ENCODE peak calls at places on chromosome 22, in eight cellular contexts. P is IMR-90, M is transverse colon, Z is sigmoid colon, S is prostate gland, Y is esophagus squamous epithelium, Q is ovary, N is uterus. K is an unnamed sample.

GRCh38 chr22:11627436-11627797 is 3900.6 kb upstream of the OR11H1 start:
- DNase-seq in P (no peak), M (no peak), Z (no peak), S (no peak), Y (no peak), Q (no peak), N (no peak), K (no peak)

GRCh38 chr22:44497218-44497903 is 672 bp downstream of the RTL6 start:
- DNase-seq in P (peak; percentile 34), M (peak; percentile 18), Z (peak; percentile 72), S (no peak), Y (no peak), Q (peak; percentile 55), N (no peak), K (no peak)

GRCh38 chr22:20752873-20753272 is 21.0 kb upstream of the SERPIND1 start:
- DNase-seq in P (no peak), M (no peak), Z (no peak), S (no peak), Y (no peak), Q (no peak), N (no peak), K (no peak)

GRCh38 chr22:30009478-30009877 is 70.8 kb upstream of the HORMAD2 start:
- DNase-seq in P (no peak), M (no peak), Z (no peak), S (no peak), Y (no peak), Q (no peak), N (no peak), K (no peak)

GRCh38 chr22:30514252-30514651 is 8.8 kb upstream of the SEC14L4 start:
- DNase-seq in P (no peak), M (no peak), Z (no peak), S (no peak), Y (no peak), Q (no peak), N (no peak), K (no peak)

GRCh38 chr22:30261134-30261533 is 5.5 kb downstream of the OSM start:
- DNase-seq in P (no peak), M (no peak), Z (no peak), S (no peak), Y (no peak), Q (no peak), N (no peak), K (peak; percentile 26)

GRCh38 chr22:23242473-23243001 is 62.2 kb downstream of the BCR start:
- DNase-seq in P (peak; percentile 46), M (no peak), Z (no peak), S (no peak), Y (no peak), Q (no peak), N (no peak), K (no peak)

GRCh38 chr22:50192056-50192824 is 6.5 kb downstream of the TRABD start:
- DNase-seq in P (peak; percentile 19), M (no peak), Z (no peak), S (peak; percentile 66), Y (no peak), Q (no peak), N (no peak), K (no peak)

GRCh38 chr22:18067121-18067520 is 10.7 kb upstream of the PEX26 start:
- DNase-seq in P (no peak), M (no peak), Z (no peak), S (no peak), Y (no peak), Q (no peak), N (no peak), K (no peak)

GRCh38 chr22:26452236-26453016 is 23.4 kb downstream of the ASPHD2 start:
- DNase-seq in P (no peak), M (no peak), Z (no peak), S (no peak), Y (no peak), Q (no peak), N (no peak), K (no peak)

GRCh38 chr22:30250713-30251267 is 4.2 kb upstream of the LIF start:
- DNase-seq in P (peak; percentile 86), M (no peak), Z (no peak), S (no peak), Y (no peak), Q (no peak), N (no peak), K (no peak)

GRCh38 chr22:50640857-50641647 is 13.1 kb upstream of the ARSA start:
- DNase-seq in P (no peak), M (no peak), Z (no peak), S (no peak), Y (no peak), Q (no peak), N (no peak), K (no peak)

GRCh38 chr22:50506611-50507420 is 686 bp downstream of the LMF2 start:
- DNase-seq in P (no peak), M (no peak), Z (peak; percentile 82), S (no peak), Y (no peak), Q (peak; percentile 74), N (no peak), K (peak; percentile 60)

GRCh38 chr22:49718396-49718795 is 109.3 kb downstream of the BRD1 start:
- DNase-seq in P (no peak), M (no peak), Z (no peak), S (no peak), Y (no peak), Q (no peak), N (no peak), K (no peak)

GRCh38 chr22:29690481-29690880 is 29.3 kb upstream of the CABP7 start:
- DNase-seq in P (no peak), M (no peak), Z (no peak), S (no peak), Y (no peak), Q (no peak), N (no peak), K (no peak)

GRCh38 chr22:48410536-48410935 is 1417.1 kb downstream of the BRD1 start:
- DNase-seq in P (no peak), M (no peak), Z (no peak), S (no peak), Y (no peak), Q (no peak), N (no peak), K (no peak)

GRCh38 chr22:21641417-21641794 is 696 bp upstream of the SDF2L1 start:
- DNase-seq in P (peak; percentile 55), M (peak; percentile 54), Z (no peak), S (no peak), Y (no peak), Q (no peak), N (no peak), K (peak; percentile 58)

GRCh38 chr22:31179345-31179744 is 19.4 kb downstream of the RNF185 start:
- DNase-seq in P (peak; percentile 23), M (peak; percentile 44), Z (no peak), S (peak; percentile 91), Y (no peak), Q (no peak), N (no peak), K (peak; percentile 39)

GRCh38 chr22:27420817-27421361 is 380.7 kb downstream of the MN1 start:
- DNase-seq in P (peak; percentile 95), M (peak; percentile 46), Z (peak; percentile 93), S (peak; percentile 92), Y (no peak), Q (peak; percentile 87), N (peak; percentile 69), K (no peak)

GRCh38 chr22:32520612-32521011 is 46.0 kb downstream of the FBXO7 start:
- DNase-seq in P (no peak), M (no peak), Z (no peak), S (no peak), Y (no peak), Q (no peak), N (no peak), K (no peak)

GRCh38 chr22:37627545-37627944 is 11.9 kb upstream of the SH3BP1 start:
- DNase-seq in P (no peak), M (peak; percentile 61), Z (no peak), S (no peak), Y (no peak), Q (peak; percentile 20), N (no peak), K (no peak)

GRCh38 chr22:44587004-44587793 is 89.2 kb upstream of the RTL6 start:
- DNase-seq in P (peak; percentile 11), M (no peak), Z (peak; percentile 56), S (no peak), Y (no peak), Q (peak; percentile 25), N (no peak), K (no peak)

DNA sequence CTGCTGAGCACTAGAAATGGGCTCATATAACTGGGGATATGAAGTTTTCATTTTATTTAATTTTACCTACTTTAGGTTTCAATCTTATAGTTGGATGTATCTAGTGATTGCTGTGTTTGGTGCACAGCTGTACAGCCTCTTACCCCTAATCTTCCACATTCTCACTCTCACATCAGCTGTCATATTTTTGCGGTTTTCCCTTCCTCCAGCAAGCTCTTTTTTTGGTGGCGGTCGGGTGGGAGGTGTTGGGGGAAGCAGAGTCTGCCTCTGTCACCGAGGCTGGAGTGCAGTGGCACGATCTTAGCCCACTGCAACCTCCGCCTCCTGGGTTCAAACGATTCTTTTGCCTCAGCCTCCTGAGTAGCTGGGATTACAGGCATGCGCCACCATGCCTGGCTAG is 445.1 kb upstream of the ISX start:
- DNase-seq in P (no peak), M (no peak), Z (no peak), S (no peak), Y (no peak), Q (no peak), N (no peak), K (no peak)
- TF ChIP-seq POLR2A in P (no peak), M (no peak), Z (no peak), S (no peak), Y (no peak), Q (no peak), N (no peak), K (no peak)

DNA sequence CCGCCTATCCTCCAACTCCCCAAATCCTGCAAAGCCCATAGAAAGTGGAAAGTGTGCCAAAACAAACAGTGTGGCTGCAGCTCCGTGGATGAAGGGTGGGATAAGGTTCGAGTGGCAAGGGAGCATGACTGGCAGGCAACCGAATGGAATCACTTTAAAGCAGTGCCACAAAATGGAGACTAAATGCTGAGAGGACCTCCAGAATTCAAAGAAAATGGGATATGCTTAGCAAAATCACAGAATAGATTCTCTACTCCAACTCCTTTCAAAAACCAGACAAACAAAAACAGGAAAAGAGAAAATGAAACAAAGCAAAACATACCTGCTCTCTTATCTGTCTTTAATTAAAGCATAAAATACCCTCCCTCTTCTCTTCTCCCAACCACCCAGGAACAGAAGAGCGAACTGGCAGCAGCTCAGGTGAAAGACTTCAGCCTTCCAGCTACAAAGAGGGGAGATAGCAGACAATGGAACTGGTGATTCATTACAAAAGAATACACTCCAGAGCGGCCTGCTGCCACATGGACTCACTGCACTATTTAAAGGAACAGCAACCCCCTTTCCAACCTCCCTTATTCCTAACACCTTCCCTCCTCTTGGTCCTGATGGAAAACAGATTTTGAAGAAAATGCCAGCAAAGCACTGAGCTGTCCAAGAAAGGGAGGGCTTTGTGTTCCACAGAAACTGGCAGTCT is 118.5 kb downstream of the APOL5 start:
- DNase-seq in P (peak; percentile 86), M (peak; percentile 38), Z (peak; percentile 76), S (peak; percentile 31), Y (no peak), Q (peak; percentile 45), N (peak; percentile 74), K (no peak)
- TF ChIP-seq POLR2A in P (peak; percentile 39), M (no peak), Z (no peak), S (no peak), Y (no peak), Q (no peak), N (no peak), K (no peak)

GRCh38 chr22:46043816-46044717 is 67.1 kb upstream of the WNT7B start:
- DNase-seq in P (no peak), M (peak; percentile 49), Z (peak; percentile 81), S (peak; percentile 82), Y (no peak), Q (peak; percentile 69), N (peak; percentile 63), K (no peak)
- TF ChIP-seq POLR2A in P (no peak), M (peak; percentile 52), Z (peak; percentile 19), S (peak; percentile 55), Y (no peak), Q (no peak), N (peak; percentile 36), K (peak; percentile 53)

GRCh38 chr22:39960791-39961746 is 872 bp downstream of the TMA7B start:
- DNase-seq in P (peak; percentile 98), M (peak; percentile 49), Z (no peak), S (no peak), Y (no peak), Q (no peak), N (no peak), K (peak; percentile 89)
- TF ChIP-seq POLR2A in P (peak; percentile 37), M (no peak), Z (no peak), S (no peak), Y (no peak), Q (no peak), N (no peak), K (peak; percentile 64)

K was measured in erythroblast.